ENCODE peak calls at places on chromosomes 3 and 15, in ten cellular contexts. One of them, this sample, is unnamed.

GRCh38 chr15:81754078-81754477 is 291.7 kb downstream of the MEX3B start:
- DNase-seq in progenitor cell of endocrine pancreas: no peak
- DNase-seq in HuH-7: no peak
- DNase-seq in CD8-positive, alpha-beta T cell: no peak
- DNase-seq in hepatocyte: no peak
- DNase-seq in GM13976: no peak
- DNase-seq in WERI-Rb-1: no peak
- DNase-seq in amygdala: no peak
- DNase-seq in GDM1: no peak
- DNase-seq in B cell: no peak
- DNase-seq in this sample: no peak

GRCh38 chr3:160851629-160852210 is 95.7 kb downstream of the PPM1L start:
- DNase-seq in progenitor cell of endocrine pancreas: no peak
- DNase-seq in HuH-7: no peak
- DNase-seq in CD8-positive, alpha-beta T cell: no peak
- DNase-seq in hepatocyte: no peak
- DNase-seq in GM13976: no peak
- DNase-seq in WERI-Rb-1: no peak
- DNase-seq in amygdala: no peak
- DNase-seq in GDM1: no peak
- DNase-seq in B cell: no peak
- DNase-seq in this sample: no peak

GRCh38 chr15:95492388-95493070 is 838.0 kb upstream of the NR2F2 start:
- DNase-seq in progenitor cell of endocrine pancreas: no peak
- DNase-seq in HuH-7: no peak
- DNase-seq in CD8-positive, alpha-beta T cell: no peak
- DNase-seq in hepatocyte: peak
- DNase-seq in GM13976: no peak
- DNase-seq in WERI-Rb-1: no peak
- DNase-seq in amygdala: no peak
- DNase-seq in GDM1: no peak
- DNase-seq in B cell: no peak
- DNase-seq in this sample: no peak

GRCh38 chr3:13235897-13236296 is 162.7 kb upstream of the IQSEC1 start:
- DNase-seq in progenitor cell of endocrine pancreas: no peak
- DNase-seq in HuH-7: no peak
- DNase-seq in CD8-positive, alpha-beta T cell: no peak
- DNase-seq in hepatocyte: no peak
- DNase-seq in GM13976: no peak
- DNase-seq in WERI-Rb-1: no peak
- DNase-seq in amygdala: no peak
- DNase-seq in GDM1: no peak
- DNase-seq in B cell: no peak
- DNase-seq in this sample: no peak

GRCh38 chr3:138348107-138348949 is at the start of gene MRAS:
- DNase-seq in progenitor cell of endocrine pancreas: peak
- DNase-seq in HuH-7: peak
- DNase-seq in CD8-positive, alpha-beta T cell: no peak
- DNase-seq in hepatocyte: peak
- DNase-seq in GM13976: peak
- DNase-seq in WERI-Rb-1: peak
- DNase-seq in amygdala: peak
- DNase-seq in GDM1: no peak
- DNase-seq in B cell: peak
- DNase-seq in this sample: no peak

GRCh38 chr15:75430259-75430658 is 21.2 kb downstream of the SIN3A start:
- DNase-seq in progenitor cell of endocrine pancreas: no peak
- DNase-seq in HuH-7: no peak
- DNase-seq in CD8-positive, alpha-beta T cell: no peak
- DNase-seq in hepatocyte: no peak
- DNase-seq in GM13976: no peak
- DNase-seq in WERI-Rb-1: no peak
- DNase-seq in amygdala: no peak
- DNase-seq in GDM1: no peak
- DNase-seq in B cell: no peak
- DNase-seq in this sample: no peak

GRCh38 chr3:196991581-196992460 is 23.2 kb upstream of the PIGZ start:
- DNase-seq in progenitor cell of endocrine pancreas: no peak
- DNase-seq in HuH-7: no peak
- DNase-seq in CD8-positive, alpha-beta T cell: no peak
- DNase-seq in hepatocyte: no peak
- DNase-seq in GM13976: no peak
- DNase-seq in WERI-Rb-1: no peak
- DNase-seq in amygdala: no peak
- DNase-seq in GDM1: no peak
- DNase-seq in B cell: no peak
- DNase-seq in this sample: peak

GRCh38 chr3:183764854-183765731 is 60.3 kb downstream of the MAP6D1 start:
- DNase-seq in progenitor cell of endocrine pancreas: no peak
- DNase-seq in HuH-7: no peak
- DNase-seq in CD8-positive, alpha-beta T cell: no peak
- DNase-seq in hepatocyte: peak
- DNase-seq in GM13976: no peak
- DNase-seq in WERI-Rb-1: no peak
- DNase-seq in amygdala: no peak
- DNase-seq in GDM1: no peak
- DNase-seq in B cell: no peak
- DNase-seq in this sample: no peak

GRCh38 chr15:88090406-88091085 is 166.0 kb downstream of the NTRK3 start:
- DNase-seq in progenitor cell of endocrine pancreas: no peak
- DNase-seq in HuH-7: no peak
- DNase-seq in CD8-positive, alpha-beta T cell: no peak
- DNase-seq in hepatocyte: no peak
- DNase-seq in GM13976: no peak
- DNase-seq in WERI-Rb-1: no peak
- DNase-seq in amygdala: no peak
- DNase-seq in GDM1: no peak
- DNase-seq in B cell: no peak
- DNase-seq in this sample: no peak

GRCh38 chr15:31300981-31301686 is 25.5 kb upstream of the KLF13 start:
- DNase-seq in progenitor cell of endocrine pancreas: no peak
- DNase-seq in HuH-7: no peak
- DNase-seq in CD8-positive, alpha-beta T cell: peak
- DNase-seq in hepatocyte: no peak
- DNase-seq in GM13976: no peak
- DNase-seq in WERI-Rb-1: peak
- DNase-seq in amygdala: no peak
- DNase-seq in GDM1: no peak
- DNase-seq in B cell: no peak
- DNase-seq in this sample: no peak

GRCh38 chr15:52520421-52520820 is 8.3 kb downstream of the MYO5A start:
- DNase-seq in progenitor cell of endocrine pancreas: no peak
- DNase-seq in HuH-7: no peak
- DNase-seq in CD8-positive, alpha-beta T cell: no peak
- DNase-seq in hepatocyte: no peak
- DNase-seq in GM13976: no peak
- DNase-seq in WERI-Rb-1: no peak
- DNase-seq in amygdala: no peak
- DNase-seq in GDM1: no peak
- DNase-seq in B cell: no peak
- DNase-seq in this sample: no peak

GRCh38 chr3:14248849-14249523 is 70.4 kb downstream of the LSM3 start:
- DNase-seq in progenitor cell of endocrine pancreas: no peak
- DNase-seq in HuH-7: no peak
- DNase-seq in CD8-positive, alpha-beta T cell: no peak
- DNase-seq in hepatocyte: no peak
- DNase-seq in GM13976: no peak
- DNase-seq in WERI-Rb-1: no peak
- DNase-seq in amygdala: no peak
- DNase-seq in GDM1: no peak
- DNase-seq in B cell: no peak
- DNase-seq in this sample: no peak

GRCh38 chr3:150349314-150350097 is 58.6 kb upstream of the TSC22D2 start:
- DNase-seq in progenitor cell of endocrine pancreas: no peak
- DNase-seq in HuH-7: no peak
- DNase-seq in CD8-positive, alpha-beta T cell: no peak
- DNase-seq in hepatocyte: no peak
- DNase-seq in GM13976: no peak
- DNase-seq in WERI-Rb-1: no peak
- DNase-seq in amygdala: peak
- DNase-seq in GDM1: no peak
- DNase-seq in B cell: no peak
- DNase-seq in this sample: no peak

GRCh38 chr3:175238848-175239247 is 379.7 kb downstream of the NAALADL2 start:
- DNase-seq in progenitor cell of endocrine pancreas: no peak
- DNase-seq in HuH-7: no peak
- DNase-seq in CD8-positive, alpha-beta T cell: no peak
- DNase-seq in hepatocyte: no peak
- DNase-seq in GM13976: no peak
- DNase-seq in WERI-Rb-1: no peak
- DNase-seq in amygdala: no peak
- DNase-seq in GDM1: no peak
- DNase-seq in B cell: no peak
- DNase-seq in this sample: no peak

GRCh38 chr3:36893137-36893557 is 51.7 kb downstream of the TRANK1 start:
- DNase-seq in progenitor cell of endocrine pancreas: no peak
- DNase-seq in HuH-7: no peak
- DNase-seq in CD8-positive, alpha-beta T cell: no peak
- DNase-seq in hepatocyte: peak
- DNase-seq in GM13976: peak
- DNase-seq in WERI-Rb-1: no peak
- DNase-seq in amygdala: no peak
- DNase-seq in GDM1: peak
- DNase-seq in B cell: peak
- DNase-seq in this sample: no peak

GRCh38 chr3:113439576-113439975 is 1.7 kb downstream of the CFAP44 start:
- DNase-seq in progenitor cell of endocrine pancreas: no peak
- DNase-seq in HuH-7: no peak
- DNase-seq in CD8-positive, alpha-beta T cell: no peak
- DNase-seq in hepatocyte: peak
- DNase-seq in GM13976: no peak
- DNase-seq in WERI-Rb-1: no peak
- DNase-seq in amygdala: no peak
- DNase-seq in GDM1: no peak
- DNase-seq in B cell: no peak
- DNase-seq in this sample: no peak

GRCh38 chr3:8802256-8802655 is 32.8 kb upstream of the OXTR start:
- DNase-seq in progenitor cell of endocrine pancreas: no peak
- DNase-seq in HuH-7: no peak
- DNase-seq in CD8-positive, alpha-beta T cell: no peak
- DNase-seq in hepatocyte: no peak
- DNase-seq in GM13976: no peak
- DNase-seq in WERI-Rb-1: no peak
- DNase-seq in amygdala: no peak
- DNase-seq in GDM1: no peak
- DNase-seq in B cell: no peak
- DNase-seq in this sample: no peak

GRCh38 chr15:38164507-38164906 is 88.1 kb upstream of the SPRED1 start:
- DNase-seq in progenitor cell of endocrine pancreas: no peak
- DNase-seq in HuH-7: no peak
- DNase-seq in CD8-positive, alpha-beta T cell: no peak
- DNase-seq in hepatocyte: no peak
- DNase-seq in GM13976: no peak
- DNase-seq in WERI-Rb-1: no peak
- DNase-seq in amygdala: no peak
- DNase-seq in GDM1: no peak
- DNase-seq in B cell: no peak
- DNase-seq in this sample: no peak

GRCh38 chr3:86826292-86826691 is 164.7 kb downstream of the VGLL3 start:
- DNase-seq in progenitor cell of endocrine pancreas: no peak
- DNase-seq in HuH-7: no peak
- DNase-seq in CD8-positive, alpha-beta T cell: no peak
- DNase-seq in hepatocyte: no peak
- DNase-seq in GM13976: no peak
- DNase-seq in WERI-Rb-1: no peak
- DNase-seq in amygdala: no peak
- DNase-seq in GDM1: no peak
- DNase-seq in B cell: no peak
- DNase-seq in this sample: no peak

GRCh38 chr3:94162700-94163099 is 99.8 kb downstream of the NSUN3 start:
- DNase-seq in progenitor cell of endocrine pancreas: no peak
- DNase-seq in HuH-7: no peak
- DNase-seq in CD8-positive, alpha-beta T cell: no peak
- DNase-seq in hepatocyte: peak
- DNase-seq in GM13976: no peak
- DNase-seq in WERI-Rb-1: no peak
- DNase-seq in amygdala: no peak
- DNase-seq in GDM1: no peak
- DNase-seq in B cell: no peak
- DNase-seq in this sample: no peak

GRCh38 chr3:122893754-122894668 is 99.1 kb downstream of the SLC49A4 start:
- DNase-seq in progenitor cell of endocrine pancreas: no peak
- DNase-seq in HuH-7: no peak
- DNase-seq in CD8-positive, alpha-beta T cell: no peak
- DNase-seq in hepatocyte: peak
- DNase-seq in GM13976: no peak
- DNase-seq in WERI-Rb-1: no peak
- DNase-seq in amygdala: no peak
- DNase-seq in GDM1: no peak
- DNase-seq in B cell: no peak
- DNase-seq in this sample: no peak

GRCh38 chr3:66473181-66473580 is 27.6 kb downstream of the LRIG1 start:
- DNase-seq in progenitor cell of endocrine pancreas: no peak
- DNase-seq in HuH-7: no peak
- DNase-seq in CD8-positive, alpha-beta T cell: no peak
- DNase-seq in hepatocyte: no peak
- DNase-seq in GM13976: no peak
- DNase-seq in WERI-Rb-1: no peak
- DNase-seq in amygdala: no peak
- DNase-seq in GDM1: no peak
- DNase-seq in B cell: no peak
- DNase-seq in this sample: no peak

GRCh38 chr15:53036641-53037040 is 246.5 kb upstream of the ONECUT1 start:
- DNase-seq in progenitor cell of endocrine pancreas: no peak
- DNase-seq in HuH-7: no peak
- DNase-seq in CD8-positive, alpha-beta T cell: no peak
- DNase-seq in hepatocyte: no peak
- DNase-seq in GM13976: no peak
- DNase-seq in WERI-Rb-1: no peak
- DNase-seq in amygdala: no peak
- DNase-seq in GDM1: no peak
- DNase-seq in B cell: no peak
- DNase-seq in this sample: no peak

GRCh38 chr3:143150979-143151726 is 31.6 kb downstream of the CHST2 start:
- DNase-seq in progenitor cell of endocrine pancreas: no peak
- DNase-seq in HuH-7: no peak
- DNase-seq in CD8-positive, alpha-beta T cell: no peak
- DNase-seq in hepatocyte: no peak
- DNase-seq in GM13976: no peak
- DNase-seq in WERI-Rb-1: no peak
- DNase-seq in amygdala: no peak
- DNase-seq in GDM1: no peak
- DNase-seq in B cell: no peak
- DNase-seq in this sample: no peak

GRCh38 chr3:87509401-87509800 is 233.0 kb upstream of the POU1F1 start:
- DNase-seq in progenitor cell of endocrine pancreas: no peak
- DNase-seq in HuH-7: no peak
- DNase-seq in CD8-positive, alpha-beta T cell: no peak
- DNase-seq in hepatocyte: no peak
- DNase-seq in GM13976: no peak
- DNase-seq in WERI-Rb-1: no peak
- DNase-seq in amygdala: no peak
- DNase-seq in GDM1: no peak
- DNase-seq in B cell: no peak
- DNase-seq in this sample: no peak

GRCh38 chr15:76916369-76916768 is 11.2 kb upstream of the SCAPER start:
- DNase-seq in progenitor cell of endocrine pancreas: no peak
- DNase-seq in HuH-7: no peak
- DNase-seq in CD8-positive, alpha-beta T cell: no peak
- DNase-seq in hepatocyte: no peak
- DNase-seq in GM13976: no peak
- DNase-seq in WERI-Rb-1: no peak
- DNase-seq in amygdala: no peak
- DNase-seq in GDM1: no peak
- DNase-seq in B cell: no peak
- DNase-seq in this sample: no peak

GRCh38 chr3:187943677-187944390 is 198.6 kb upstream of the BCL6 start:
- DNase-seq in progenitor cell of endocrine pancreas: no peak
- DNase-seq in HuH-7: no peak
- DNase-seq in CD8-positive, alpha-beta T cell: no peak
- DNase-seq in hepatocyte: peak
- DNase-seq in GM13976: no peak
- DNase-seq in WERI-Rb-1: no peak
- DNase-seq in amygdala: no peak
- DNase-seq in GDM1: no peak
- DNase-seq in B cell: no peak
- DNase-seq in this sample: no peak

GRCh38 chr15:81221449-81221848 is 24.8 kb downstream of the IL16 start:
- DNase-seq in progenitor cell of endocrine pancreas: no peak
- DNase-seq in HuH-7: no peak
- DNase-seq in CD8-positive, alpha-beta T cell: no peak
- DNase-seq in hepatocyte: no peak
- DNase-seq in GM13976: no peak
- DNase-seq in WERI-Rb-1: no peak
- DNase-seq in amygdala: no peak
- DNase-seq in GDM1: no peak
- DNase-seq in B cell: no peak
- DNase-seq in this sample: no peak

This sample was measured in natural killer cell treated with Interleukin-12 subunit alpha and Interleukin-12 subunit beta and Interleukin-15 and Interleukin-18, amount 100 ng/mL, for 72 hours.